ENCODE peak calls at places on chromosomes 5 and 9, in ten cellular contexts. G is MCF 10A; E is HEK293T; L is LHCN-M2; I is stimulated activated naive B cell treated with anti-CD40 and anti-IgM and Interleukin-4, amounts not matched to agents 10 μg/mL and 1 μg/mL and 100 μg/mL, for 72 hours; Z is left ventricle myocardium inferior; X is cardiac muscle cell; S is cerebellar cortex; H is NCI-H510A; D is WTC11. O is an unnamed sample.

GRCh38 chr5:80238778-80239679 is 16.8 kb downstream of the SERINC5 start:
- DNase-seq in I (no peak), Z (peak), H (no peak), D (no peak), E (no peak), G (peak), X (peak), L (peak), S (no peak), O (peak)

GRCh38 chr9:15231788-15232635 is 75.0 kb downstream of the TTC39B start:
- DNase-seq in E (peak), I (no peak), S (no peak), G (peak), H (no peak), L (no peak), X (peak), Z (no peak), D (peak), O (no peak)

GRCh38 chr9:12441509-12441908 is 251.7 kb upstream of the TYRP1 start:
- DNase-seq in S (peak), X (no peak), G (no peak), H (no peak), I (no peak), L (no peak), E (no peak), D (no peak), Z (no peak), O (no peak)

GRCh38 chr9:132880311-132880661 is 1.6 kb downstream of the SPACA9 start:
- DNase-seq in D (no peak), I (no peak), Z (no peak), G (no peak), E (no peak), S (no peak), L (no peak), X (no peak), H (no peak), O (no peak)

GRCh38 chr9:123996731-123997421 is 14.7 kb upstream of the LHX2 start:
- DNase-seq in E (no peak), X (no peak), H (no peak), L (no peak), S (no peak), I (peak), Z (no peak), G (peak), D (peak), O (peak)

GRCh38 chr9:112032733-112033132 is 136.1 kb downstream of the UGCG start:
- DNase-seq in L (peak), D (no peak), Z (no peak), S (no peak), I (no peak), X (peak), G (no peak), H (no peak), E (no peak), O (no peak)

GRCh38 chr5:154868702-154869101 is 10.3 kb downstream of the CNOT8 start:
- DNase-seq in E (no peak), D (peak), L (peak), G (peak), X (peak), I (no peak), H (no peak), S (peak), Z (no peak), O (no peak)

GRCh38 chr5:31854625-31855526 is 215.9 kb downstream of the PDZD2 start:
- DNase-seq in Z (peak), G (peak), E (peak), H (no peak), S (peak), L (no peak), X (peak), D (peak), I (no peak), O (peak)

GRCh38 chr9:113536483-113537226 is 73.1 kb downstream of the RGS3 start:
- DNase-seq in D (no peak), S (no peak), X (no peak), I (no peak), G (no peak), Z (peak), H (no peak), L (peak), E (no peak), O (no peak)

GRCh38 chr5:107389769-107390168 is 281.0 kb downstream of the EFNA5 start:
- DNase-seq in E (no peak), D (no peak), S (no peak), G (no peak), I (no peak), H (no peak), Z (no peak), L (no peak), X (no peak), O (no peak)

GRCh38 chr9:28774433-28775029 is 1201.2 kb upstream of the C9orf72 start:
- DNase-seq in E (peak), L (peak), I (no peak), D (no peak), G (peak), H (no peak), S (peak), Z (no peak), X (peak), O (peak)

GRCh38 chr9:127264462-127265040 is at the start of gene GARNL3:
- DNase-seq in I (no peak), D (peak), S (peak), G (no peak), E (no peak), H (no peak), L (no peak), X (no peak), Z (no peak), O (peak)

GRCh38 chr5:67115238-67115637 is 81.4 kb downstream of the CD180 start:
- DNase-seq in Z (no peak), G (no peak), X (no peak), S (no peak), L (no peak), H (no peak), E (no peak), D (no peak), I (no peak), O (no peak)